ENCODE peak calls at places on chromosomes 16 and 17, in four cellular contexts. M is HL-60, S is K562, D is GM12878. A is an unnamed sample.

GRCh38 chr17:57876023-57876865 is 26.4 kb upstream of the MRPS23 start:
- DNase-seq in D (no peak), M (no peak), S (no peak), A (no peak)

GRCh38 chr17:1573932-1574696 is 11.5 kb upstream of the PITPNA start:
- DNase-seq in D (no peak), M (peak), S (peak), A (peak)

GRCh38 chr17:75637143-75637538 is 3.9 kb downstream of the SMIM5 start:
- DNase-seq in D (no peak), S (no peak), M (no peak), A (no peak)

GRCh38 chr17:38728290-38728831 is 1.8 kb upstream of the CISD3 start:
- DNase-seq in M (peak), D (peak), S (peak), A (no peak)

GRCh38 chr16:90044111-90044551 is 24.9 kb upstream of the DBNDD1 start:
- DNase-seq in S (peak), D (no peak), M (no peak), A (no peak)

GRCh38 chr16:85441189-85441889 is 171.8 kb upstream of the GSE1 start:
- DNase-seq in S (peak), D (no peak), M (peak), A (no peak)

GRCh38 chr16:58019866-58020538 is 5.6 kb upstream of the MMP15 start:
- DNase-seq in D (no peak), S (no peak), M (no peak), A (no peak)

GRCh38 chr16:3223913-3224515 is 10.9 kb downstream of the ZNF200 start:
- DNase-seq in M (no peak), S (no peak), D (no peak), A (no peak)

GRCh38 chr16:57688987-57689771 is 5.4 kb upstream of the DRC7 start:
- DNase-seq in D (no peak), S (peak), M (no peak), A (no peak)

GRCh38 chr16:4693956-4694663 is 748 bp downstream of the NUDT16L1 start:
- DNase-seq in M (no peak), S (peak), D (no peak), A (peak)

GRCh38 chr16:21684199-21684598 is 20.4 kb downstream of the OTOA start:
- DNase-seq in S (peak), M (no peak), D (no peak), A (no peak)

GRCh38 chr17:63437287-63438091 is 8.6 kb downstream of the CYB561 start:
- DNase-seq in M (no peak), D (no peak), S (peak), A (no peak)

GRCh38 chr16:6483634-6484033 is 849.0 kb upstream of the RBFOX1 start:
- DNase-seq in D (no peak), M (no peak), S (no peak), A (no peak)

GRCh38 chr16:88651276-88651988 is 579 bp upstream of the CYBA start:
- DNase-seq in D (peak), M (no peak), S (peak), A (peak)

GRCh38 chr16:53232826-53233529 is 178.2 kb downstream of the CHD9 start:
- DNase-seq in D (no peak), M (no peak), S (no peak), A (no peak)

GRCh38 chr16:52496051-52496876 is 50.7 kb downstream of the TOX3 start:
- DNase-seq in M (no peak), S (no peak), D (no peak), A (no peak)

GRCh38 chr17:39139137-39139516 is 12.3 kb downstream of the PLXDC1 start:
- DNase-seq in M (no peak), D (no peak), S (no peak), A (no peak)

GRCh38 chr16:29306201-29306600 is 100.3 kb downstream of the NPIPB11 start:
- DNase-seq in D (no peak), M (no peak), S (no peak), A (no peak)

GRCh38 chr17:68320311-68320865 is 29.1 kb downstream of the ARSG start:
- DNase-seq in D (no peak), M (no peak), S (no peak), A (no peak)

GRCh38 chr17:75521951-75522727 is 3.4 kb upstream of the LLGL2 start:
- DNase-seq in D (no peak), M (no peak), S (no peak), A (no peak)

GRCh38 chr16:67173808-67174705 is 3.7 kb downstream of the NOL3 start:
- DNase-seq in D (no peak), M (peak), S (no peak), A (no peak)

GRCh38 chr16:79104567-79104966 is 496.0 kb downstream of the MAF start:
- DNase-seq in M (no peak), S (no peak), D (no peak), A (no peak)

GRCh38 chr17:59361916-59362810 is 30.7 kb downstream of the YPEL2 start:
- DNase-seq in M (no peak), D (peak), S (no peak), A (no peak)

GRCh38 chr16:54430491-54431030 is 144.0 kb upstream of the IRX3 start:
- DNase-seq in M (no peak), S (no peak), D (no peak), A (no peak)

GRCh38 chr17:82053130-82053529 is 1.4 kb downstream of the GPS1 start:
- DNase-seq in M (no peak), S (no peak), D (no peak), A (no peak)

GRCh38 chr16:69311533-69312388 is 611 bp downstream of the VPS4A start:
- DNase-seq in D (no peak), S (peak), M (peak), A (peak)

GRCh38 chr16:53414381-53414780 is 19.9 kb upstream of the RBL2 start:
- DNase-seq in M (no peak), S (no peak), D (no peak), A (no peak)

GRCh38 chr17:47776330-47777197 is 43.5 kb downstream of the TBX21 start:
- DNase-seq in D (no peak), S (peak), M (peak), A (peak)

GRCh38 chr16:48300391-48300856 is 53.1 kb upstream of the ABCC11 start:
- DNase-seq in M (no peak), S (peak), D (no peak), A (no peak)

GRCh38 chr17:64457156-64457555 is 8.2 kb downstream of the MILR1 start:
- DNase-seq in S (no peak), D (no peak), M (no peak), A (no peak)

GRCh38 chr17:28398280-28398981 is 7.6 kb downstream of the SLC46A1 start:
- DNase-seq in D (no peak), S (peak), M (no peak), A (no peak)

GRCh38 chr17:1645207-1646171 is at the start of gene SCARF1:
- DNase-seq in M (no peak), S (no peak), D (no peak), A (no peak)

GRCh38 chr16:24993722-24994686 is 21.2 kb downstream of the ARHGAP17 start:
- DNase-seq in S (peak), D (no peak), M (no peak), A (no peak)

GRCh38 chr17:58330997-58331814 is 2.6 kb upstream of the TSPOAP1 start:
- DNase-seq in S (peak), M (peak), D (no peak), A (no peak)

GRCh38 chr17:5097101-5097834 is 14.4 kb downstream of the ZNF232 start:
- DNase-seq in S (no peak), D (no peak), M (no peak), A (no peak)

GRCh38 chr17:81165246-81166032 is at the start of gene PVALEF:
- DNase-seq in M (no peak), D (no peak), S (no peak), A (no peak)

GRCh38 chr16:10992797-10993196 is 48.4 kb downstream of the CLEC16A start:
- DNase-seq in M (no peak), S (peak), D (no peak), A (no peak)

GRCh38 chr17:81556175-81556691 is 4.1 kb upstream of the FAAP100 start:
- DNase-seq in D (no peak), M (no peak), S (peak), A (no peak)

GRCh38 chr17:41530062-41531048 is 2.2 kb upstream of the KRT19 start:
- DNase-seq in M (no peak), S (peak), D (no peak), A (no peak)

GRCh38 chr17:77608431-77608830 is 350.1 kb upstream of the TNRC6C start:
- DNase-seq in S (no peak), D (no peak), M (no peak), A (no peak)
- TF ChIP-seq SPI1 in S (no peak), D (no peak), M (no peak), A (no peak)

GRCh38 chr17:65941500-65941899 is 250.4 kb downstream of the CEP112 start:
- DNase-seq in D (no peak), M (no peak), S (no peak), A (no peak)
- TF ChIP-seq SPI1 in D (no peak), M (no peak), S (no peak), A (no peak)

DNA sequence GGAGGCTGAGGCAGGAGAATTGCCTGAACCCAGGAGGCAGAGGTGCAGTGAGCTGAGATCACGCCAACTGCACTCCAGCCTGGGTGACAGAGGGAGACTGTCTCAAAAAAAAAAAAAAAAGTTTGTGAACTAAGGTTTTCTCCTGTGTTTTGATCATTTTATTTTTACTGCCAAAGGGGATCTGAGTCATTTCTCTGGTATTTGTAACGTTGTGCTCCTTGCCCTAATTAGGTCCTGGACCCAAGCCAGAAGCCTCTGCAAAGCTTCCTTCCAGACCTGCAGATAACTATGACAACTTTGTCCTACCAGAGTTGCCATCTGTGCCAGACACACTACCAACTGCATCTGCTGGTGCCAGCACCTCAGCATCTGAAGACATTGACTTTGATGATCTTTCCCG is 32.1 kb downstream of the IST1 start:
- DNase-seq in M (no peak), D (no peak), S (peak), A (no peak)
- TF ChIP-seq SPI1 in M (no peak), D (no peak), S (no peak), A (no peak)

GRCh38 chr16:333406-334094 is 19.0 kb downstream of the AXIN1 start:
- DNase-seq in M (no peak), D (no peak), S (no peak), A (no peak)
- TF ChIP-seq SPI1 in M (no peak), D (no peak), S (no peak), A (no peak)

DNA sequence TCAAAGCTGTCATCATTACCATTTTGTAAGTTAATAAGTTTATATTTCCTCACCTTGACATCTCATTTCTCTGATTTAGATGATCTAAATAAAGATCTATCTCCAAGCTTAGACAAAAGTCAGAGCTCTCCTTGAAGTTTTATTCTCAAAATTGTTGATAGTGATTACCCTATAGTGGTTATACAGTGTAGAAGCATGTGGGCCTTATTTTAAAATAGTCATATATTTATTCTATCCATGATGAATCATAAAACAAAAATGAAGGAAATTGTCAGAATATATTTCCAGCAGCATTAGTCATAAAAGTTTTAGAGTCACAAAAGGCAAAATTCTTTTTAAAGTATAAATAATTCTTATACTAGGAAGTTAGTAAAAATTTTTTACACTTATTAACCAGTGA is 49.0 kb downstream of the RHOT1 start:
- DNase-seq in M (no peak), D (no peak), S (no peak), A (no peak)
- TF ChIP-seq SPI1 in M (no peak), D (no peak), S (no peak), A (no peak)

A was measured in GM12891.